ENCODE peak calls at places on chromosomes 6 and 20, in seven cellular contexts. I is SK-N-SH, S is GM12891, N is HepG2, D is K562, H is H1, O is GM12878. A is an unnamed sample.

GRCh38 chr20:45340236-45340847 is 7.9 kb downstream of the SDC4 start:
- DNase-seq in I (no peak), S (no peak), N (peak), D (no peak), H (no peak), O (no peak), A (no peak)

GRCh38 chr6:119978274-119978889 is 628.8 kb upstream of the MAN1A1 start:
- DNase-seq in I (peak), S (no peak), N (peak), D (no peak), H (no peak), O (no peak), A (no peak)

GRCh38 chr20:8144282-8145245 is 12.5 kb downstream of the PLCB1 start:
- DNase-seq in I (no peak), S (no peak), N (peak), D (no peak), H (no peak), O (no peak), A (no peak)

GRCh38 chr20:47453167-47453782 is 48.4 kb upstream of the NCOA3 start:
- DNase-seq in I (no peak), S (peak), N (peak), D (no peak), H (no peak), O (peak), A (peak)

GRCh38 chr20:42027746-42028268 is 409.6 kb upstream of the CHD6 start:
- DNase-seq in I (peak), S (no peak), N (no peak), D (no peak), H (no peak), O (no peak), A (no peak)

GRCh38 chr20:45445805-45446562 is 23.6 kb upstream of the WFDC2 start:
- DNase-seq in I (peak), S (no peak), N (peak), D (peak), H (no peak), O (no peak), A (no peak)

GRCh38 chr6:47414517-47415167 is 62.9 kb upstream of the CD2AP start:
- DNase-seq in I (no peak), S (no peak), N (peak), D (no peak), H (no peak), O (peak), A (no peak)

GRCh38 chr6:41975276-41975675 is 33.7 kb upstream of the CCND3 start:
- DNase-seq in I (no peak), S (no peak), N (no peak), D (no peak), H (no peak), O (no peak), A (no peak)

DNA sequence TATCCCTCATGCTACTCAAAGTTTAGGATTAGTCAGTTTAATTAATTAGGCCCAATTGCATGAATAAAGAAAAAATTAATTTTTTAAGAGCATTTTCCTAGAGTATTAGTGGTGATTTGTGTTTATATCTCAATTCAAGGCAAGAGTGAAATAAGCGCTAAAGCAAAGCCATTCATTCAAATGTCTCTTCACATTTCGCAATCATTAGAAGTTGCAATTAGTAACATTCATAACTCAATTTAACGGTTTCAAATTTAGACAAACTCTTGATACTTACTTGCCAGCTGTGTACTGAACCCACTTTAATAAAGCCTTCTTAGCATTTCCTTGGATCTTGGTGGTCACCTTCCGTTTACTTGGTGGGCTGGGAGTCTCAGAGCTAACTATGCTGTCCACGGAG is 127.2 kb downstream of the SYNE1 start:
- DNase-seq in I (no peak), S (no peak), N (no peak), D (no peak), H (no peak), O (no peak), A (no peak)
- TF ChIP-seq POLR2AphosphoS5 in I (no peak), S (no peak), N (no peak), D (no peak), H (no peak), O (no peak), A (no peak)

GRCh38 chr20:58661298-58662141 is 10.4 kb downstream of the STX16 start:
- DNase-seq in I (no peak), S (no peak), N (no peak), D (no peak), H (no peak), O (no peak), A (no peak)
- TF ChIP-seq TAF1 in I (no peak), S (no peak), N (no peak), D (no peak), H (no peak), O (no peak), A (no peak)

GRCh38 chr6:151004415-151005024 is 139.0 kb downstream of the MTHFD1L start:
- DNase-seq in I (no peak), S (no peak), N (peak), D (no peak), H (no peak), O (no peak), A (no peak)
- TF ChIP-seq POLR2AphosphoS5 in I (peak), S (no peak), N (no peak), D (no peak), H (no peak), O (no peak), A (no peak)

GRCh38 chr6:155245193-155245592 is 18.6 kb upstream of the CLDN20 start:
- DNase-seq in I (no peak), S (no peak), N (no peak), D (no peak), H (no peak), O (no peak), A (no peak)
- TF ChIP-seq TAF1 in I (no peak), S (no peak), N (no peak), D (no peak), H (no peak), O (no peak), A (no peak)

GRCh38 chr6:48859562-48859961 is 603.5 kb downstream of the MMUT start:
- DNase-seq in I (no peak), S (no peak), N (no peak), D (no peak), H (no peak), O (no peak), A (no peak)
- TF ChIP-seq POLR2AphosphoS5 in I (no peak), S (no peak), N (no peak), D (no peak), H (no peak), O (no peak), A (no peak)

GRCh38 chr6:159971341-159972178 is 2.7 kb downstream of the IGF2R start:
- DNase-seq in I (no peak), S (no peak), N (no peak), D (no peak), H (no peak), O (no peak), A (no peak)

GRCh38 chr6:159970659-159971063 is 1.8 kb downstream of the IGF2R start:
- DNase-seq in I (no peak), S (no peak), N (no peak), D (no peak), H (no peak), O (no peak), A (no peak)

GRCh38 chr6:159969204-159969912 is 476 bp downstream of the IGF2R start:
- DNase-seq in I (peak), S (no peak), N (no peak), D (no peak), H (no peak), O (no peak), A (no peak)

GRCh38 chr6:159968295-159969203 is at the start of gene IGF2R:
- DNase-seq in I (peak), S (peak), N (peak), D (peak), H (no peak), O (no peak), A (peak)

DNA sequence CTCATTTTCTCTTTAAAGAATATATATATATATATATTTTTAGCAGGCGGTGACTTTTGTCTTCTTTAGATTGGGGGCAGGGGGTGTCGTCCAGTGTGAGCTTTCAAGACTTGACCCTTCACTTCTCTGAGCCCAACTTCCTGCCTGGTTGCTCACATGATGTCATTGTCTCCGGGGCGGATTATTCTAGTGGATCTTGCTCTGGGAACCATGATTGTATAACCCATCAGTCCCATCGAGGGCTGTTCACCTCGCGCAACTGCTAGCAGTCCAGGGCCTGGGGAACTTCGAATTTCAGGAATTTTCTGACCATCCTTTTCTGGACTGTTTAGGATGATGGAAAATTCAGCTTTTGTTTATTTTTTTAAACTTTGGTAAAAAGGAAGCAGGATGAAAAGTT is 1.0 kb downstream of the IGF2R start:
- DNase-seq in I (peak), S (no peak), N (peak), D (peak), H (no peak), O (no peak), A (peak)
- TF ChIP-seq TAF1 in I (no peak), S (no peak), N (no peak), D (peak), H (peak), O (no peak), A (no peak)